ENCODE peak calls at places on chromosomes 3 and 15, in six cellular contexts. B is neural crest cell, O is retina, G is colonic mucosa, Z is mesenchymal stem cell, D is AG08395. A is an unnamed sample.

GRCh38 chr3:3800076-3800448 is 831 bp downstream of the LRRN1 start:
- DNase-seq in B (peak), O (no peak), G (peak), Z (no peak), D (no peak), A (no peak)

GRCh38 chr3:83317605-83318004 is 1556.2 kb upstream of the GBE1 start:
- DNase-seq in B (no peak), O (no peak), G (no peak), Z (no peak), D (no peak), A (no peak)

GRCh38 chr3:47112997-47113396 is 50.9 kb downstream of the SETD2 start:
- DNase-seq in B (no peak), O (no peak), G (no peak), Z (no peak), D (no peak), A (no peak)

GRCh38 chr15:45669422-45669821 is 34.6 kb downstream of the SQOR start:
- DNase-seq in B (no peak), O (no peak), G (no peak), Z (no peak), D (no peak), A (no peak)

GRCh38 chr15:81400640-81401236 is 26.7 kb upstream of the TMC3 start:
- DNase-seq in B (peak), O (peak), G (no peak), Z (peak), D (peak), A (no peak)

GRCh38 chr3:36729204-36730056 is 34.9 kb downstream of the DCLK3 start:
- DNase-seq in B (no peak), O (no peak), G (no peak), Z (peak), D (peak), A (no peak)

GRCh38 chr3:123881771-123882170 is 2.4 kb downstream of the MYLK start:
- DNase-seq in B (no peak), O (no peak), G (no peak), Z (no peak), D (no peak), A (no peak)

GRCh38 chr15:64229129-64229724 is 66.4 kb upstream of the PPIB start:
- DNase-seq in B (no peak), O (no peak), G (no peak), Z (no peak), D (no peak), A (no peak)

GRCh38 chr15:101122266-101122665 is 129.6 kb downstream of the CHSY1 start:
- DNase-seq in B (no peak), O (no peak), G (no peak), Z (no peak), D (no peak), A (no peak)

GRCh38 chr3:70358978-70359580 is 46.6 kb upstream of the MDFIC2 start:
- DNase-seq in B (peak), O (peak), G (peak), Z (peak), D (peak), A (no peak)

GRCh38 chr3:1616715-1617114 is 482.0 kb upstream of the CNTN4 start:
- DNase-seq in B (no peak), O (no peak), G (no peak), Z (no peak), D (no peak), A (no peak)

GRCh38 chr15:57541805-57542504 is 49.7 kb upstream of the MYZAP start:
- DNase-seq in B (peak), O (peak), G (peak), Z (peak), D (peak), A (no peak)

GRCh38 chr3:191192941-191193340 is 6.1 kb upstream of the OSTN start:
- DNase-seq in B (no peak), O (no peak), G (no peak), Z (no peak), D (no peak), A (no peak)

GRCh38 chr15:60020736-60021135 is 16.6 kb downstream of the FOXB1 start:
- DNase-seq in B (no peak), O (no peak), G (no peak), Z (no peak), D (no peak), A (no peak)

GRCh38 chr15:74957301-74958035 is 896 bp upstream of the RPP25 start:
- DNase-seq in B (no peak), O (peak), G (peak), Z (no peak), D (no peak), A (peak)

GRCh38 chr3:194014756-194015155 is 121.2 kb upstream of the HES1 start:
- DNase-seq in B (no peak), O (no peak), G (no peak), Z (no peak), D (no peak), A (no peak)

GRCh38 chr3:172210355-172210754 is 171.0 kb downstream of the FNDC3B start:
- DNase-seq in B (no peak), O (no peak), G (no peak), Z (no peak), D (no peak), A (no peak)

GRCh38 chr3:66851894-66852613 is 146.1 kb upstream of the KBTBD8 start:
- DNase-seq in B (no peak), O (no peak), G (no peak), Z (no peak), D (no peak), A (no peak)

GRCh38 chr15:33016405-33017024 is 178.0 kb downstream of the FMN1 start:
- DNase-seq in B (no peak), O (no peak), G (no peak), Z (no peak), D (no peak), A (no peak)

A was measured in cardiac septum.